ENCODE peak calls at places on chromosomes 7 and 10, in six cellular contexts. One of them, this sample, is unnamed. For H3K4me1, the result is how much of the 10 kb centered on the place peaks cover.

GRCh38 chr10:24680647-24681475 is 42.8 kb downstream of the ARHGAP21 start:
- ATAC-seq in IMR-90: peak
- ATAC-seq in HepG2: peak
- ATAC-seq in HCT116: no peak
- ATAC-seq in GM12878: no peak
- ATAC-seq in A549: no peak
- ATAC-seq in this sample: no peak

GRCh38 chr7:77674878-77675277 is 21.4 kb upstream of the RSBN1L start:
- ATAC-seq in IMR-90: peak
- ATAC-seq in GM12878: peak
- ATAC-seq in HepG2: peak
- ATAC-seq in HCT116: peak
- ATAC-seq in A549: peak
- ATAC-seq in this sample: no peak

GRCh38 chr10:112446055-112446854 is 459 bp downstream of the ZDHHC6 start:
- ATAC-seq in HepG2: peak
- ATAC-seq in GM12878: peak
- ATAC-seq in A549: no peak
- ATAC-seq in HCT116: peak
- ATAC-seq in IMR-90: peak
- ATAC-seq in this sample: no peak

GRCh38 chr10:22643696-22644621 is 70.4 kb downstream of the PIP4K2A start:
- ATAC-seq in HepG2: no peak
- ATAC-seq in GM12878: no peak
- ATAC-seq in HCT116: no peak
- ATAC-seq in IMR-90: no peak
- ATAC-seq in A549: no peak
- ATAC-seq in this sample: no peak

GRCh38 chr7:43313628-43314378 is 201.4 kb downstream of the HECW1 start:
- ATAC-seq in IMR-90: no peak
- ATAC-seq in A549: no peak
- ATAC-seq in GM12878: peak
- ATAC-seq in HCT116: no peak
- ATAC-seq in HepG2: no peak
- ATAC-seq in this sample: no peak

GRCh38 chr7:97119747-97120146 is 2.2 kb downstream of the SDHAF3 start:
- ATAC-seq in GM12878: no peak
- ATAC-seq in HepG2: no peak
- ATAC-seq in HCT116: no peak
- ATAC-seq in IMR-90: no peak
- ATAC-seq in A549: no peak
- ATAC-seq in this sample: no peak

GRCh38 chr10:100744136-100744979 is 1.0 kb upstream of the PAX2 start:
- ATAC-seq in GM12878: peak
- ATAC-seq in IMR-90: peak
- ATAC-seq in HepG2: peak
- ATAC-seq in A549: peak
- ATAC-seq in HCT116: no peak
- ATAC-seq in this sample: no peak

GRCh38 chr10:14014423-14014822 is 316.3 kb downstream of the FRMD4A start:
- ATAC-seq in HCT116: no peak
- ATAC-seq in GM12878: no peak
- ATAC-seq in A549: no peak
- ATAC-seq in HepG2: no peak
- ATAC-seq in IMR-90: no peak
- ATAC-seq in this sample: no peak

GRCh38 chr10:73887038-73888015 is 13.0 kb upstream of the CAMK2G start:
- ATAC-seq in IMR-90: peak
- ATAC-seq in HCT116: peak
- ATAC-seq in GM12878: no peak
- ATAC-seq in HepG2: peak
- ATAC-seq in A549: peak
- ATAC-seq in this sample: peak

GRCh38 chr7:131293018-131293417 is 34.7 kb upstream of the MKLN1 start:
- ATAC-seq in A549: peak
- ATAC-seq in GM12878: no peak
- ATAC-seq in HepG2: no peak
- ATAC-seq in HCT116: no peak
- ATAC-seq in IMR-90: peak
- ATAC-seq in this sample: no peak

GRCh38 chr10:93503075-93503474 is 6.7 kb downstream of the CEP55 start:
- ATAC-seq in IMR-90: no peak
- ATAC-seq in GM12878: peak
- ATAC-seq in A549: no peak
- ATAC-seq in HepG2: no peak
- ATAC-seq in HCT116: no peak
- ATAC-seq in this sample: no peak

GRCh38 chr10:125028291-125028867 is 86.5 kb downstream of the ZRANB1 start:
- ATAC-seq in GM12878: no peak
- ATAC-seq in A549: no peak
- ATAC-seq in IMR-90: no peak
- ATAC-seq in HCT116: no peak
- ATAC-seq in HepG2: no peak
- ATAC-seq in this sample: no peak

GRCh38 chr10:125026036-125026931 is 84.4 kb downstream of the ZRANB1 start:
- ATAC-seq in IMR-90: no peak
- ATAC-seq in GM12878: no peak
- ATAC-seq in A549: no peak
- ATAC-seq in HCT116: no peak
- ATAC-seq in HepG2: no peak
- ATAC-seq in this sample: no peak

GRCh38 chr10:125026974-125027735 is 85.2 kb downstream of the ZRANB1 start:
- ATAC-seq in HCT116: no peak
- ATAC-seq in IMR-90: no peak
- ATAC-seq in HepG2: no peak
- ATAC-seq in A549: no peak
- ATAC-seq in GM12878: no peak
- ATAC-seq in this sample: no peak

GRCh38 chr10:125029584-125030242 is 87.8 kb downstream of the ZRANB1 start:
- ATAC-seq in GM12878: no peak
- ATAC-seq in HCT116: no peak
- ATAC-seq in HepG2: no peak
- ATAC-seq in A549: peak
- ATAC-seq in IMR-90: peak
- ATAC-seq in this sample: no peak

DNA sequence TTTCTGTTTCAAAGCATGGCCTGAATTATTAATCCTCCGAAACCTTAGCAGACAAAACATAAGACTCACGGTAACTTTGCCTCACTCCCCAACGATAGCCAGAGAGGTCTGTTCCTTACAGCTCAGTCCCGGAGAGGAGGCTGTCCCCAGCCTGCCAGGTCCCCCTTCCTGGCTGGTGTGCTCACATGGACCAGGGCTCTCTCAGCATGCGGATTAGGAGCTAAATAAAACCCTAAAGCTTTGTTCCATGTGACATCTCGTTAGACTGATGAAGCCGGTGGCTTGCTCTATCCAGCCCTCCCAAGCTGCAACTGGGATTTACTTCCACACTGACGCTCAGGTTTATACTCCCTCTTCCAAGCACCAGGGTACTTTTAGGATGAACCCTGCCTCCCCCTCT is 86.0 kb downstream of the ZRANB1 start:
- ATAC-seq in HepG2: no peak
- ATAC-seq in A549: no peak
- ATAC-seq in GM12878: no peak
- ATAC-seq in IMR-90: no peak
- ATAC-seq in HCT116: no peak
- ATAC-seq in this sample: no peak
- TF ChIP-seq POLR2A in HepG2: no peak
- TF ChIP-seq POLR2A in A549: no peak
- TF ChIP-seq POLR2A in GM12878: no peak
- TF ChIP-seq POLR2A in IMR-90: no peak
- TF ChIP-seq POLR2A in HCT116: no peak
- TF ChIP-seq POLR2A in this sample: no peak

GRCh38 chr10:31320179-31320597 is 1.2 kb downstream of the ZEB1 start:
- ATAC-seq in IMR-90: peak
- ATAC-seq in A549: peak
- ATAC-seq in HepG2: peak
- ATAC-seq in HCT116: no peak
- ATAC-seq in GM12878: peak
- ATAC-seq in this sample: peak

GRCh38 chr10:31320598-31321211 is 1.7 kb downstream of the ZEB1 start:
- ATAC-seq in HCT116: no peak
- ATAC-seq in IMR-90: peak
- ATAC-seq in GM12878: peak
- ATAC-seq in HepG2: peak
- ATAC-seq in A549: peak
- ATAC-seq in this sample: no peak

GRCh38 chr10:31318382-31318853 is 598 bp upstream of the ZEB1 start:
- ATAC-seq in HepG2: peak
- ATAC-seq in GM12878: peak
- ATAC-seq in HCT116: peak
- ATAC-seq in IMR-90: peak
- ATAC-seq in A549: peak
- ATAC-seq in this sample: peak

GRCh38 chr10:31318854-31319601 is at the start of gene ZEB1:
- ATAC-seq in HepG2: peak
- ATAC-seq in GM12878: peak
- ATAC-seq in HCT116: peak
- ATAC-seq in A549: peak
- ATAC-seq in IMR-90: peak
- ATAC-seq in this sample: peak

DNA sequence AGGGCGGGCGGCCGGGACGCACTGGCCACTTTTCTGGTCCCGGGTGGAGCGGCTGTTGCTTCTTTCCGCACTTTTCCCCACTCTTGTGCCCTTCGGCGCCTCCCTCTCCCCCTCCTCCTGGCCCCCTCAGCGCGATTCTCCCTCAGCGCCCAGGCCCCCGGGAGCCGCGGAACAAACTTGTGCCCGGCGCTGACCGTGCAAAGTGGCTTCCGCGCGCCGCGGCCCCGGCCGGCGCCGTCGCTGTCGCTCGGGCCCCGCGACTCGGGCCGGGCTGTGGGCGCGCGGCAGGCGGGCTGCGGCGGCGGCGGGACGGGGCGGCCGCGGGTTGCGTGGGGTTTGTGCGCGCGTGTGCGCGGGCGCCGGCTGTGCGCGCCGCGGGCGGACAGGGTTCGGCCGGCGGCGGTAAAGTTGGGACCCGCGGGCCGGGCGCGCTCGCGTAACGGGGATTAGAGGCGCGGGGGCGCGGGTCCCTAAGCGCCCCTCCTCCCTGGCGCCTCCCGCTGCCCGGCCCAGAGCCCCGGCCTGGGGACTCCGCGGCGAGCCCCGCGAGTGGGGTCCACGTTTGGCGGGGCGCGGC is 674 bp downstream of the ZEB1 start:
- ATAC-seq in HepG2: peak
- ATAC-seq in HCT116: no peak
- ATAC-seq in IMR-90: peak
- ATAC-seq in A549: peak
- ATAC-seq in GM12878: peak
- ATAC-seq in this sample: peak
- H3K4me1 ChIP-seq in HepG2: under half
- H3K4me1 ChIP-seq in HCT116: under half
- H3K4me1 ChIP-seq in IMR-90: under half
- H3K4me1 ChIP-seq in A549: under half
- H3K4me1 ChIP-seq in GM12878: under half
- H3K4me1 ChIP-seq in this sample: under half

DNA sequence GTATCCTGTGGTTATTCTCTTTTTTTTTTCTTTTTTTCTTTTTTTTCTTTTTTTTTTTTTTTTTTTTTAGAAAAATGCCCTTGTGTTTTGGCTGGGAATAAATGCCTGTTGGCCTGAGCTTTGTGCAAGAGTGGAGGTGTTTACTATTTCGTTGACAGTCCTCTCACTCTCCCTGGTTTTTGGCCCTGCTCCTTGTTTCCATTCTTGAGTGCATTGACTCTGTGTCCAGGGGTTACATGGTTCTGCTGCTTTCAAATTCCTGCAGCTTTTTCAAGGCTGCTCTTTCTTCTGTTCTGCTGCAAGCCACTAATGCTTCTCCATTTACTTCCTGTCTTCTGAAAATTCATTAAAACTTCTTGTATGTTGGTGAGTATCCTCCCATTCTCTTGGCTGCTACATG is 59.7 kb upstream of the TBX20 start:
- ATAC-seq in A549: no peak
- ATAC-seq in GM12878: no peak
- ATAC-seq in HCT116: no peak
- ATAC-seq in HepG2: no peak
- ATAC-seq in IMR-90: no peak
- ATAC-seq in this sample: no peak
- H3K27ac ChIP-seq in A549: no peak
- H3K27ac ChIP-seq in GM12878: no peak
- H3K27ac ChIP-seq in HCT116: no peak
- H3K27ac ChIP-seq in HepG2: no peak
- H3K27ac ChIP-seq in IMR-90: no peak
- H3K27ac ChIP-seq in this sample: no peak

GRCh38 chr7:17939670-17940301 is 508 bp downstream of the SNX13 start:
- ATAC-seq in HepG2: peak
- ATAC-seq in GM12878: peak
- ATAC-seq in HCT116: peak
- ATAC-seq in IMR-90: peak
- ATAC-seq in A549: peak
- ATAC-seq in this sample: peak

GRCh38 chr7:17939111-17939669 is 1.1 kb downstream of the SNX13 start:
- ATAC-seq in IMR-90: no peak
- ATAC-seq in HepG2: peak
- ATAC-seq in A549: peak
- ATAC-seq in HCT116: no peak
- ATAC-seq in GM12878: no peak
- ATAC-seq in this sample: no peak

GRCh38 chr7:17941171-17941490 is 837 bp upstream of the SNX13 start:
- ATAC-seq in GM12878: no peak
- ATAC-seq in A549: no peak
- ATAC-seq in HCT116: no peak
- ATAC-seq in HepG2: peak
- ATAC-seq in IMR-90: no peak
- ATAC-seq in this sample: no peak

GRCh38 chr7:17942231-17942630 is 1.9 kb upstream of the SNX13 start:
- ATAC-seq in IMR-90: no peak
- ATAC-seq in HepG2: no peak
- ATAC-seq in A549: no peak
- ATAC-seq in GM12878: no peak
- ATAC-seq in HCT116: no peak
- ATAC-seq in this sample: no peak

DNA sequence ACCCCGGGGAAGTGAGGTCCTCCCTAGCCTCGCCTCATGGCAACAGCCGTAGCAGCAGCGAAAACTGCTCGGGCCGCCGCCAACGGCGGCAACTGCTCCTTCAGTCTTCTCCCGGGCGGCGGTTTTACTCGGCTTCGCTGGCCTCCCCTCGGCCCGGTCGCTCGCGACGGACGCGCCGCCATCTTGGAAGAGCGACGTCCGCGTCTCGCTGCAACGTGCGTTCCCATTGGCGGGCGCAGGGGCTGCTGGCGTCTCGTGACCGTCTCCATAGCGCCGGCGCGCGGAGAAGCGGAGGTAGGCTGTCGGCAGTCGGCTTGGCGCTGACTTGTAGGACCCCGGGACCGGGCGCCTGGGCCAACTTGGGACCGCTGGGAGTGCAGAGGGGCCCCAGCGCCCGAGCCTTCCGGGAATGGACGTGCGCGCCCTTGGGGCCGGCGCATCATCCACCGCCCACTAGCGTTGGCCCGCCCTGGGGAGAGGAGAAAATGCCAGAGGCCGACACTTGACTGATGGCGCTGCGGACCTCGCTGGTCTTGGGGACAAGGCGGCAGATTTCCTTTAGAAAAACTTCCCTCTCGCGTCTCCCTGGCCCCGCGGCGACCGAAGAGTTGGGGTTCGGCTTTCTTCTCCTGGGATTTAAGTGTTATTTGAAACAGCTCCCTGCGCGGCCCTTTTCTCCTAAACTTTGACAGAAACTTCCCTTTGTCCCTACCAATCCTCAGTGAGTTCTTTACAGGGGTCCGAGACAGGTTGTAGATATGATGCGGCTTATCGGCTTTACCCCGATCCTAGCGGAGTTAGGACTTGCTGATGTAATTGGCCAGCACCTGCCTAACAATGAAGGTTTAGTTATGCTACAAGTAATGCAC is at the start of gene SNX13:
- ATAC-seq in GM12878: peak
- ATAC-seq in A549: peak
- ATAC-seq in HCT116: peak
- ATAC-seq in IMR-90: peak
- ATAC-seq in HepG2: peak
- ATAC-seq in this sample: peak
- TF ChIP-seq POLR2A in GM12878: peak
- TF ChIP-seq POLR2A in A549: peak
- TF ChIP-seq POLR2A in HCT116: peak
- TF ChIP-seq POLR2A in IMR-90: peak
- TF ChIP-seq POLR2A in HepG2: peak
- TF ChIP-seq POLR2A in this sample: peak

This sample was measured in gastroesophageal sphincter.